ENCODE peak calls at places on chromosomes 3 and 15, in six cellular contexts. D is central memory CD8-positive, alpha-beta T cell; B is GM13977; C is NCI-H774; H is CMK; V is NCI-H187. Q is an unnamed sample.

GRCh38 chr3:45154641-45155147 is 8.5 kb upstream of the CDCP1 start:
- DNase-seq in D (no peak), B (no peak), C (no peak), H (no peak), V (no peak), Q (no peak)

GRCh38 chr3:2653706-2654105 is 456.5 kb downstream of the IL5RA start:
- DNase-seq in D (no peak), B (no peak), C (no peak), H (no peak), V (no peak), Q (no peak)

GRCh38 chr3:98986073-98986472 is 84.6 kb upstream of the DCBLD2 start:
- DNase-seq in D (no peak), B (no peak), C (no peak), H (no peak), V (no peak), Q (peak)

GRCh38 chr3:169699070-169699469 is 35.6 kb upstream of the MECOM start:
- DNase-seq in D (no peak), B (no peak), C (no peak), H (no peak), V (no peak), Q (no peak)

GRCh38 chr3:5699811-5700210 is 512.3 kb downstream of the EDEM1 start:
- DNase-seq in D (no peak), B (no peak), C (no peak), H (no peak), V (no peak), Q (no peak)

GRCh38 chr3:58520403-58520784 is 16.6 kb downstream of the ACOX2 start:
- DNase-seq in D (no peak), B (no peak), C (no peak), H (no peak), V (no peak), Q (no peak)

GRCh38 chr3:54222318-54222717 is 100.0 kb downstream of the CACNA2D3 start:
- DNase-seq in D (no peak), B (no peak), C (peak), H (no peak), V (no peak), Q (no peak)

GRCh38 chr15:73231661-73232443 is 136.9 kb downstream of the HCN4 start:
- DNase-seq in D (no peak), B (no peak), C (no peak), H (no peak), V (no peak), Q (peak)

GRCh38 chr3:4814302-4814903 is 164.8 kb upstream of the BHLHE40 start:
- DNase-seq in D (no peak), B (no peak), C (no peak), H (no peak), V (no peak), Q (no peak)

GRCh38 chr3:47542614-47543173 is 29.2 kb upstream of the ELP6 start:
- DNase-seq in D (no peak), B (no peak), C (no peak), H (no peak), V (no peak), Q (no peak)

GRCh38 chr3:127489357-127489756 is 101.2 kb downstream of the TPRA1 start:
- DNase-seq in D (no peak), B (no peak), C (no peak), H (no peak), V (no peak), Q (no peak)

GRCh38 chr3:41836360-41837134 is 125.4 kb downstream of the ULK4 start:
- DNase-seq in D (no peak), B (peak), C (no peak), H (no peak), V (no peak), Q (no peak)

GRCh38 chr15:90291679-90292356 is 26.3 kb downstream of the NGRN start:
- DNase-seq in D (no peak), B (peak), C (peak), H (no peak), V (peak), Q (no peak)

GRCh38 chr3:172658344-172659245 is 52.3 kb downstream of the NCEH1 start:
- DNase-seq in D (no peak), B (no peak), C (no peak), H (no peak), V (no peak), Q (peak)

GRCh38 chr3:177687291-177687690 is 490.0 kb upstream of the TBL1XR1 start:
- DNase-seq in D (no peak), B (no peak), C (no peak), H (no peak), V (no peak), Q (no peak)

GRCh38 chr15:55434989-55435825 is 26.9 kb downstream of the PIERCE2 start:
- DNase-seq in D (no peak), B (peak), C (no peak), H (peak), V (no peak), Q (peak)

GRCh38 chr3:67986703-67987102 is 332.3 kb upstream of the SUCLG2 start:
- DNase-seq in D (no peak), B (no peak), C (no peak), H (no peak), V (no peak), Q (no peak)

GRCh38 chr15:64931381-64931780 is 19.7 kb downstream of the ANKDD1A start:
- DNase-seq in D (no peak), B (no peak), C (no peak), H (no peak), V (no peak), Q (no peak)

GRCh38 chr3:123498761-123499160 is 49.9 kb upstream of the ADCY5 start:
- DNase-seq in D (no peak), B (no peak), C (no peak), H (no peak), V (no peak), Q (no peak)

GRCh38 chr3:119181765-119182164 is 8.4 kb downstream of the UPK1B start:
- DNase-seq in D (no peak), B (no peak), C (no peak), H (no peak), V (no peak), Q (no peak)

GRCh38 chr3:32105291-32106131 is 909 bp upstream of the GPD1L start:
- DNase-seq in D (no peak), B (no peak), C (no peak), H (no peak), V (no peak), Q (no peak)

GRCh38 chr3:58492385-58492970 is 582 bp downstream of the KCTD6 start:
- DNase-seq in D (no peak), B (peak), C (peak), H (no peak), V (peak), Q (no peak)

GRCh38 chr3:56921573-56922571 is 120.1 kb upstream of the ARHGEF3 start:
- DNase-seq in D (no peak), B (no peak), C (no peak), H (no peak), V (no peak), Q (peak)

GRCh38 chr15:70257573-70258220 is 160.0 kb upstream of the TLE3 start:
- DNase-seq in D (no peak), B (no peak), C (no peak), H (peak), V (no peak), Q (no peak)

GRCh38 chr3:134373942-134374790 is at the start of gene AMOTL2:
- DNase-seq in D (no peak), B (peak), C (peak), H (no peak), V (peak), Q (peak)

GRCh38 chr3:32177702-32178198 is 60.7 kb upstream of the CMTM8 start:
- DNase-seq in D (peak), B (peak), C (peak), H (peak), V (peak), Q (peak)

GRCh38 chr3:97835761-97836160 is 13.9 kb downstream of the CRYBG3 start:
- DNase-seq in D (no peak), B (no peak), C (no peak), H (no peak), V (no peak), Q (no peak)

GRCh38 chr15:44029940-44030568 is 165.0 kb downstream of the FRMD5 start:
- DNase-seq in D (no peak), B (no peak), C (no peak), H (no peak), V (no peak), Q (no peak)

GRCh38 chr3:127351775-127352350 is 64.0 kb upstream of the PRR20G start:
- DNase-seq in D (no peak), B (no peak), C (no peak), H (no peak), V (no peak), Q (no peak)

GRCh38 chr15:45201557-45202246 is 13.9 kb upstream of the SHF start:
- DNase-seq in D (no peak), B (no peak), C (no peak), H (no peak), V (no peak), Q (no peak)

GRCh38 chr15:95799286-95800187 is 531.0 kb upstream of the NR2F2 start:
- DNase-seq in D (no peak), B (no peak), C (no peak), H (no peak), V (no peak), Q (peak)

GRCh38 chr15:38683382-38684242 is 119.0 kb upstream of the RASGRP1 start:
- DNase-seq in D (peak), B (peak), C (no peak), H (no peak), V (peak), Q (no peak)

GRCh38 chr3:194138098-194138474 is 2.1 kb downstream of the HES1 start:
- DNase-seq in D (no peak), B (no peak), C (no peak), H (no peak), V (no peak), Q (no peak)

GRCh38 chr15:35254052-35254451 is 169.0 kb upstream of the NANOGP8 start:
- DNase-seq in D (no peak), B (no peak), C (no peak), H (no peak), V (no peak), Q (no peak)

GRCh38 chr3:38001456-38002081 is 11.0 kb downstream of the VILL start:
- DNase-seq in D (no peak), B (no peak), C (no peak), H (no peak), V (no peak), Q (no peak)

GRCh38 chr15:29094711-29095110 is 174.9 kb downstream of the NSMCE3 start:
- DNase-seq in D (no peak), B (no peak), C (no peak), H (no peak), V (no peak), Q (no peak)

GRCh38 chr3:12891985-12892839 is 50.8 kb upstream of the RPL32 start:
- DNase-seq in D (no peak), B (peak), C (peak), H (no peak), V (peak), Q (peak)

GRCh38 chr3:8817486-8817885 is 48.1 kb upstream of the OXTR start:
- DNase-seq in D (no peak), B (no peak), C (no peak), H (no peak), V (no peak), Q (no peak)